ENCODE peak calls at places on chromosomes 11 and 22, in five cellular contexts. Q, S, I, B and A are unnamed samples.

GRCh38 chr22:44403166-44403565 is 90.4 kb upstream of the SHISAL1 start:
- DNase-seq in S (no peak), I (no peak), Q (no peak), B (no peak), A (no peak)

GRCh38 chr22:24695958-24696511 is 78.5 kb downstream of the PIWIL3 start:
- DNase-seq in I (no peak), Q (no peak), B (peak; percentile 59), S (no peak), A (no peak)

GRCh38 chr11:16280256-16280682 is 76.1 kb downstream of the SOX6 start:
- DNase-seq in S (peak; percentile 32), B (peak; percentile 96), Q (no peak), I (no peak), A (no peak)

GRCh38 chr11:45517171-45517770 is 148.2 kb downstream of the CHST1 start:
- DNase-seq in B (no peak), Q (no peak), I (no peak), S (no peak), A (no peak)

GRCh38 chr22:27046126-27046525 is 388.7 kb downstream of the MIAT start:
- DNase-seq in S (no peak), I (no peak), B (no peak), Q (no peak), A (no peak)

GRCh38 chr11:32081129-32081641 is 9.7 kb upstream of the RCN1 start:
- DNase-seq in I (peak; percentile 78), S (no peak), B (no peak), Q (no peak), A (no peak)

GRCh38 chr11:8745431-8745986 is 62.9 kb downstream of the RPL27A start:
- DNase-seq in Q (no peak), S (no peak), B (no peak), I (no peak), A (no peak)

GRCh38 chr11:74380746-74381439 is 17.3 kb downstream of the PGM2L1 start:
- DNase-seq in S (no peak), I (no peak), B (peak; percentile 36), Q (no peak), A (no peak)

GRCh38 chr22:47076758-47077157 is 314.3 kb downstream of the TBC1D22A start:
- DNase-seq in B (no peak), I (no peak), Q (no peak), S (no peak), A (no peak)

GRCh38 chr11:106156290-106156937 is 79.0 kb downstream of the AASDHPPT start:
- DNase-seq in Q (no peak), I (peak; percentile 82), B (peak; percentile 81), S (no peak), A (no peak)

GRCh38 chr11:116680349-116681125 is 92.2 kb downstream of the BUD13 start:
- DNase-seq in B (no peak), S (no peak), Q (no peak), I (no peak), A (no peak)
- H3K4me3 ChIP-seq in B (no peak overlapping the region), S (no peak overlapping the region), Q (no peak overlapping the region), I (no peak overlapping the region), A (no peak overlapping the region)

GRCh38 chr22:49997932-49998717 is 14.4 kb downstream of the IL17REL start:
- DNase-seq in I (no peak), B (no peak), S (no peak), Q (no peak), A (no peak)

GRCh38 chr22:49999063-49999900 is 13.3 kb downstream of the IL17REL start:
- DNase-seq in B (no peak), S (peak; percentile 16), I (peak; percentile 46), Q (no peak), A (no peak)

GRCh38 chr22:49997221-49997599 is 15.4 kb downstream of the IL17REL start:
- DNase-seq in Q (no peak), S (no peak), I (no peak), B (peak; percentile 88), A (no peak)

GRCh38 chr22:49999901-50000586 is 12.5 kb downstream of the IL17REL start:
- DNase-seq in S (no peak), I (no peak), B (no peak), Q (no peak), A (no peak)

GRCh38 chr22:49998718-49999062 is 13.9 kb downstream of the IL17REL start:
- DNase-seq in S (no peak), I (no peak), B (no peak), Q (no peak), A (no peak)
- H3K4me3 ChIP-seq in S (no peak overlapping the region), I (no peak overlapping the region), B (no peak overlapping the region), Q (no peak overlapping the region), A (no peak overlapping the region)

DNA sequence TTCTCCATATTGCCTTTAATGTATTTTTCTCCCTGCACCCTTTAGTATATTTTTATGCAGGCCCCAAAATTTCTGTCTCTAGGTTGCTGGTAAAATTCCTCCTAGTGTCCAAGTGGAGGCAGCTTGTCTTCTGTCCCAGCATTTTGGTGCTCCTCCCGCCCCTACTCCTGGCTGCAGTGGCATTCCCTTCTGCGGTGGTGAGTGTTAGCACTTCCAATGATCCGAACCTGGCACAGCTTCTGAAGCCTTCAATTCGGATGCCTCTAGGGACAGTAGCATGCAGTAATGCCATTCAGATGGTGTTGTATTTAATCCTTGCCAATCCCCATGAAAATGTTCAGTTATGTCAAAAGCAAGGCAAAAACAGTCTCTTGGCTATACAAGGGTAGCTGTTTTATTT is 5.9 kb downstream of the YWHAH start:
- DNase-seq in Q (no peak), I (peak; percentile 67), B (no peak), S (no peak), A (no peak)
- H3K4me3 ChIP-seq in Q (no peak overlapping the region), I (no peak overlapping the region), B (no peak overlapping the region), S (no peak overlapping the region), A (peak overlapping the region; percentile 25)

GRCh38 chr22:38034884-38035529 is 22.2 kb upstream of the PICK1 start:
- DNase-seq in S (no peak), I (no peak), Q (no peak), B (no peak), A (no peak)
- H3K4me3 ChIP-seq in S (no peak overlapping the region), I (no peak overlapping the region), Q (no peak overlapping the region), B (no peak overlapping the region), A (no peak overlapping the region)

GRCh38 chr22:35860837-35861236 is 143.2 kb downstream of the APOL5 start:
- DNase-seq in S (no peak), I (no peak), B (no peak), Q (no peak), A (no peak)
- H3K4me3 ChIP-seq in S (no peak overlapping the region), I (no peak overlapping the region), B (no peak overlapping the region), Q (no peak overlapping the region), A (no peak overlapping the region)

DNA sequence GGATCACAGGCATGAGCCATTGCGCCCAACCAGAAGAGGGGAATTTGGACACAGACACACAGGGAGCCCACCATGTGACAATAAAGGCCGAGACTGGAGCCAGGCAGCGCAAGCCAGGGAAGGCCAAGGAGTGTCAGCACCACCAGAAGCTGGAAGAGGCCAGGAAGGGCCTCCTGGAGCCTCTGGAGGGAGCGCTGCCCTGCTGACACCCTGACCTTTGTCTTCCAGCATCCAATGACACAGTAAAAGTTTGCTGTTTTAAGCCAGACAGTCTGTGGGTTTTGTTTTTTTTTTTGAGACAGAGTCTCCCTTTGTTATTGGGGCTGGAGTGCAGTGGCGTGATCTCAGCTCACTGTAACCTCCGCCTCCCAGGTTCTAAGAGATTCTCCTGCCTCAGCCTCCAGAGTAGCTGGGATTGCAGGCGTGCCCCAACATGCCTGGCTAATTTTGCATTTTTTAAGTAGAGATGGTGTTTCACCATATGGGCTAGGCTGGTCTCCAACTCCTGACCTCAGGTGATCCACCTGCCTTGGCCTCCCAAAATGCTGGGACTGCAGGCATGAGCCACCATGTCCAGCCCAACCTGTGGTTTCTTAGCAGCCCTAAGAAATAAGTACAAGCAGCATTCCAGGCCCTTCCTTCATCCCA is 215.8 kb downstream of the CTTN start:
- DNase-seq in Q (no peak), B (no peak), I (no peak), S (no peak), A (no peak)
- H3K4me3 ChIP-seq in Q (no peak overlapping the region), B (no peak overlapping the region), I (no peak overlapping the region), S (no peak overlapping the region), A (no peak overlapping the region)

DNA sequence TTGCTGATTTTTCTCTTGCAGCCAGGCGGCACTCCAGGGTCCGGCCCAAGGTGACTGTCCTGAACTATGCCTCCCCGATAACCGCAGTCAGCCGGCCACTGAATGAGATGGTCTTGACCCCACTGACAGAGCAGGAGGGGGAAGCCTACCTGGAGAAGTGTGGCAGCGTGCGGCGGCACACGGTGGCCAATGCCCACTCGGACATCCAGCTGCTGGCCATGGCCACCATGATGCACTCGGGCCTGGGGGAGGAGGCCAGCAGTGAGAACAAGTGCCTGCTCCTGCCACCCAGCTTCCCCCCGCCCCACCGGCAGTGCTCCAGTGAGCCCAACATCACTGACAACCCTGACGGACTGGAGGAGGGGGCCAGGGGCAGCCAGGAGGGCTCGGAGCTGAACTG is 47.8 kb downstream of the TRAF6 start:
- DNase-seq in I (no peak), B (no peak), S (no peak), Q (no peak), A (no peak)
- H3K4me3 ChIP-seq in I (no peak overlapping the region), B (no peak overlapping the region), S (no peak overlapping the region), Q (no peak overlapping the region), A (no peak overlapping the region)

DNA sequence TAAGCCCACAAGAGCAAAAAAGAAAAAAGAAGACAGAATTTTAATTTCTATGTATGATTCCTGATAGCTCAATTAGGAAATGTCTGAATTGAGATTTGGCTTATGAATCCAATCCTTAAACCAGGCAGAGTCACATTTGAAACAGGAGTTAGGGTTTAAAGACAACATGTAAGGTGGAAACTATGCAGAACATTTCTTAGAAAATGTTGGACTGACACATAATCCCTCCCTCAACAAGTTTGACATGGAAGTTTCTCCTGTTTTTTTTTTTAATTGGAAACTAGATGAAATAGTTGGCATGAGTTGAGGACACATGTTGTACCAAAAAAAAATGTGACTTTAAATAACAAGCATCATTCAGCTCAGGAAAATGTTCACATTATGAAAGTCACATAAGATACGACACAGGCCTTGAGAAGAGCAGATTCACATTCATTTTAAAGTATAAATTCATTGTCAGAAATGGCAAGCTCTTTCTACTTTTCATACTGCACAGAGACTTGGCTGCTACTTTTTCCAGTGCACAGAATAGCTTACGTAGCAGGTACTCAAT is 154.8 kb upstream of the DDI1 start:
- DNase-seq in Q (no peak), S (no peak), I (no peak), B (no peak), A (no peak)
- H3K4me3 ChIP-seq in Q (no peak overlapping the region), S (no peak overlapping the region), I (no peak overlapping the region), B (no peak overlapping the region), A (no peak overlapping the region)

GRCh38 chr11:126461996-126462395 is 106.5 kb downstream of the ST3GAL4 start:
- DNase-seq in Q (no peak), B (no peak), I (no peak), S (no peak), A (no peak)
- H3K4me3 ChIP-seq in Q (no peak overlapping the region), B (no peak overlapping the region), I (no peak overlapping the region), S (no peak overlapping the region), A (no peak overlapping the region)